ENCODE peak calls at places on chromosome 9, in ten cellular contexts. K, Y, J, W, R, N, V, E, H and A are unnamed samples.

GRCh38 chr9:37669232-37669631 is 18.5 kb downstream of the FRMPD1 start:
- DNase-seq in W (no peak), H (no peak), E (no peak), V (no peak), K (no peak), J (no peak), R (no peak), N (no peak), Y (no peak), A (no peak)

GRCh38 chr9:116701940-116702642 is 15.0 kb downstream of the TRIM32 start:
- DNase-seq in Y (no peak), K (no peak), H (no peak), V (no peak), J (no peak), R (no peak), N (no peak), E (no peak), W (no peak), A (no peak)

GRCh38 chr9:131402738-131403492 is 9.0 kb downstream of the PRRC2B start:
- DNase-seq in K (peak), H (peak), J (peak), E (peak), W (peak), R (peak), N (no peak), V (peak), Y (peak), A (peak)

GRCh38 chr9:130330202-130330601 is 64.6 kb downstream of the HMCN2 start:
- DNase-seq in E (no peak), Y (no peak), J (no peak), N (no peak), V (no peak), R (no peak), K (no peak), H (no peak), W (no peak), A (no peak)

GRCh38 chr9:107044872-107045271 is 181.9 kb downstream of the ZNF462 start:
- DNase-seq in N (no peak), H (no peak), J (no peak), K (no peak), V (no peak), Y (no peak), W (no peak), R (no peak), E (no peak), A (no peak)

GRCh38 chr9:91421022-91421765 is 2.4 kb downstream of the NFIL3 start:
- DNase-seq in Y (no peak), K (peak), V (peak), H (peak), J (peak), E (peak), R (peak), N (peak), W (no peak), A (peak)

GRCh38 chr9:131237931-131238401 is 38.3 kb downstream of the FAM78A start:
- DNase-seq in N (no peak), W (peak), J (no peak), K (peak), R (peak), Y (peak), E (peak), H (peak), V (peak), A (peak)

GRCh38 chr9:95131023-95131943 is 186.2 kb downstream of the FANCC start:
- DNase-seq in W (peak), R (peak), V (peak), Y (peak), E (peak), J (peak), K (peak), N (peak), H (peak), A (peak)

GRCh38 chr9:87766697-87767096 is 40.8 kb downstream of the CTSL start:
- DNase-seq in J (no peak), W (no peak), H (no peak), K (no peak), Y (no peak), V (no peak), R (no peak), E (no peak), N (no peak), A (no peak)

GRCh38 chr9:21414220-21414940 is 5.5 kb downstream of the IFNA8 start:
- DNase-seq in W (no peak), N (no peak), K (no peak), E (no peak), R (no peak), V (no peak), H (no peak), Y (no peak), J (no peak), A (no peak)

GRCh38 chr9:86714976-86715375 is 232.3 kb downstream of the GAS1 start:
- DNase-seq in E (peak), J (no peak), W (no peak), H (peak), K (no peak), Y (no peak), V (no peak), R (peak), N (no peak), A (no peak)

GRCh38 chr9:127057970-127058644 is 64.3 kb downstream of the ANGPTL2 start:
- DNase-seq in Y (peak), J (no peak), W (no peak), E (no peak), N (no peak), R (peak), V (no peak), K (no peak), H (no peak), A (no peak)

GRCh38 chr9:77013932-77014596 is 5.4 kb upstream of the FOXB2 start:
- DNase-seq in W (no peak), Y (no peak), N (no peak), J (no peak), R (no peak), K (peak), V (no peak), H (no peak), E (no peak), A (peak)

GRCh38 chr9:5443845-5444244 is 6.1 kb upstream of the PLGRKT start:
- DNase-seq in K (no peak), J (no peak), R (no peak), V (no peak), W (no peak), H (no peak), E (no peak), Y (no peak), N (no peak), A (no peak)

GRCh38 chr9:4620881-4621555 is 41.1 kb upstream of the PLPP6 start:
- DNase-seq in N (no peak), W (no peak), K (no peak), R (peak), J (no peak), E (peak), H (peak), Y (no peak), V (no peak), A (no peak)

GRCh38 chr9:69600314-69601047 is 71.7 kb downstream of the APBA1 start:
- DNase-seq in R (no peak), K (no peak), J (no peak), W (no peak), N (no peak), E (no peak), H (no peak), V (no peak), Y (no peak), A (no peak)

GRCh38 chr9:24132244-24132643 is 306.2 kb upstream of the ELAVL2 start:
- DNase-seq in V (no peak), N (no peak), H (no peak), R (no peak), W (no peak), Y (no peak), K (no peak), E (no peak), J (no peak), A (no peak)

GRCh38 chr9:70406446-70406862 is 8.0 kb downstream of the KLF9 start:
- DNase-seq in K (peak), W (no peak), Y (no peak), J (no peak), R (peak), N (no peak), V (no peak), E (peak), H (peak), A (no peak)

GRCh38 chr9:134164879-134165278 is 515 bp upstream of the RNU6ATAC start:
- DNase-seq in E (no peak), K (no peak), R (no peak), J (no peak), W (no peak), H (no peak), V (no peak), Y (no peak), N (no peak), A (no peak)

GRCh38 chr9:117747571-117747970 is 43.4 kb downstream of the TLR4 start:
- DNase-seq in R (no peak), W (no peak), Y (no peak), V (no peak), H (no peak), N (no peak), J (no peak), K (no peak), E (no peak), A (no peak)

GRCh38 chr9:16869961-16870605 is 387 bp downstream of the BNC2 start:
- DNase-seq in Y (no peak), K (peak), R (peak), V (peak), E (peak), H (no peak), W (no peak), J (peak), N (peak), A (peak)

GRCh38 chr9:134028575-134029247 is 3.4 kb downstream of the BRD3OS start:
- DNase-seq in H (no peak), V (no peak), J (no peak), W (no peak), R (no peak), Y (no peak), N (no peak), K (no peak), E (no peak), A (no peak)

GRCh38 chr9:19642256-19642655 is 146.6 kb downstream of the SLC24A2 start:
- DNase-seq in Y (no peak), W (no peak), V (no peak), H (no peak), J (no peak), R (no peak), N (no peak), K (no peak), E (peak), A (no peak)

GRCh38 chr9:113343732-113344231 is 3.7 kb upstream of the WDR31 start:
- DNase-seq in N (no peak), J (peak), H (peak), W (peak), V (peak), E (peak), K (no peak), R (no peak), Y (peak), A (no peak)

GRCh38 chr9:133355881-133356357 is 368 bp downstream of the SURF1 start:
- DNase-seq in J (no peak), E (no peak), V (no peak), Y (no peak), N (no peak), K (no peak), R (no peak), H (no peak), W (no peak), A (no peak)

GRCh38 chr9:96442491-96442890 is 7.5 kb upstream of the HABP4 start:
- DNase-seq in J (no peak), K (no peak), N (no peak), R (no peak), Y (no peak), E (no peak), W (no peak), V (no peak), H (no peak), A (no peak)
- TF ChIP-seq CTCF in J (no peak), K (no peak), N (no peak), R (peak), Y (no peak), E (no peak), W (no peak), V (no peak), H (no peak), A (no peak)

DNA sequence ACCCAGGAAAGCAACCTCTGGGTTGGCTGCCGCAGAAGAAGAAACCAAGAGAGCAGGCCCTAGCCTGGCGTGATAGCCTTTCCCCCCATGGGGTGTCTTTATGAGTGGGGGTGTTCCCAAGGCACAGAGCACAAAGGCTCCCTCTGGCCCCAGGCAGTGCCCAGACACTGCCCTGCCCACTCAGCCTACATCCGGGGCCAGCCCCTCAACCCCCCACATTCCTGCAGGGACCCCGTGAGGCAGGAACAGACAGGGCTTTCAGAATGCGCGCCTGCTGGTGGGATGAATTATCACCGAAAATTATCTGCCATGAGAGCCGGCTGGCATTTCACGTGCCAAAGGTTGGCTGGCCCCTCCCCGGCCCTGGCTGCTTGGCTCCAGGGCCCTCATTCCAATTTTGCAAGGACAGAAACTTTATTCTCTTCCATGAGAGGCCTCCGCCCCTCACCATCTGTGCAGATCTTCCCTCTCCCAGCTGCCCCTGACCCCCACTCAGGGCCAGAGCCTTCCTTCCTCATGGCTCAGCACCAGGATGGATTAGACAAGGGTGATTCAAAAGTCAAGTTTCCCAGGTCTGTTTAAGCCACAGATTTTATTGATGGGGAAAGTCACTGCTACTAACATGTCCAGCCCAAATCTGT is 32.5 kb upstream of the WDR38 start:
- DNase-seq in W (no peak), N (no peak), Y (no peak), J (no peak), K (no peak), H (no peak), R (no peak), V (no peak), E (no peak), A (no peak)
- TF ChIP-seq CTCF in W (no peak), N (no peak), Y (no peak), J (no peak), K (no peak), H (no peak), R (no peak), V (no peak), E (no peak), A (no peak)

DNA sequence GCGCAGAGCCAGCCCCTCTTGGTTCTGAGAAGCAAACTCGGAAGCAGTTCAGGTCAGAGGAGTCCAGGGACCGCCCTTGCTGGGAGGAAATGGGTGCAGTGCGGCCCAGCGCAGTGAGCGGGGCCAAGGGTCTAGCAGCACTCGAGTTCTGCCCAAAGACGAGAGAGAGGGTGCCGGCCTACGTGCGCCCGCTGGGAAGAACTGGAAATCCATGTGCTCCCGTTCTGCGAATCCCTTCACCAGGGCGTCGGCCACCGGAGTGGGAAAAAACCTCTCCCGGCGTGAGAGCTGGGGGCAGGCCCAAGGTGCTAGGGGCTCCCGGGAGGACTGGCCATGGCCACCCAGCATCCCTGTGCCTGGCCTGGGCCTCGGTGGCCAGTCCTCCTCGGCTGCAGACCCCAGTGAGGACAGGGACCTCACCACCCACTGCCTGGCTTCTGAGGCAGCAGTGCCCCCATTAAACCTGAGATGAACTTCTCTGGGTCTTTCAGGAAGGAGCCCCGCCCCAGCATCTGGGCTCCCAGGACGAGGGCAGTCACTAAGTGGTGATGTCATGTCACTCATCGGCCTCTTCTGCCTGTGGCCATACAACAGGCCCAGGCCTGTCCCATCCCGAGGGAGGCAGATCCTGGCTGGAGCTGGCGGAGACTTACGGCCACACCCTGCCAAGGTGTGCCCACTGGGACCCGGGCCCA is 10.6 kb downstream of the TMEM250 start:
- DNase-seq in R (no peak), N (no peak), Y (no peak), E (no peak), J (peak), V (no peak), K (no peak), W (no peak), H (no peak), A (no peak)
- TF ChIP-seq CTCF in R (no peak), N (no peak), Y (no peak), E (no peak), J (no peak), V (no peak), K (no peak), W (no peak), H (no peak), A (no peak)

DNA sequence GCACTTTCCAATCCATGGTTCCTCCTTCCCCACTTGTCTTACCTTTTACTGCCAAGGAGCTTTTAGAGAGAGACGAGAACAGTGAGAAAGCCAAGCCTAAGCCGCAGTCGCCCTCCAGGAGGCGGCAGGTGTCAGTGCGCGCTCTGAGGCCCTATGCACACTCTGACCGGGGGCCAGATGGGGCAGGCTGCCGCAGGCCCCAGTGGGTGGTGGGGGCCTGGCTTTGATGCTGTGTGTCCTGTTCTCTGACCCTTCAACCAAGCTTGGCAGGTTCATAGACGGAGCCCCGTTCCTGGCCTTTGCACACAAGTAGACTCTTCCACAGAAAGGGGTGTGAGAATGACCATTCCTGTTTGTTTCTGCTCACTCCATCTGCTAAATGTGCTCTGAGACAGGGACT is 77.3 kb downstream of the WNK2 start:
- DNase-seq in E (no peak), N (no peak), K (no peak), H (no peak), W (no peak), Y (peak), V (no peak), J (peak), R (no peak), A (no peak)
- TF ChIP-seq CTCF in E (no peak), N (no peak), K (no peak), H (no peak), W (no peak), Y (no peak), V (no peak), J (no peak), R (no peak), A (no peak)

DNA sequence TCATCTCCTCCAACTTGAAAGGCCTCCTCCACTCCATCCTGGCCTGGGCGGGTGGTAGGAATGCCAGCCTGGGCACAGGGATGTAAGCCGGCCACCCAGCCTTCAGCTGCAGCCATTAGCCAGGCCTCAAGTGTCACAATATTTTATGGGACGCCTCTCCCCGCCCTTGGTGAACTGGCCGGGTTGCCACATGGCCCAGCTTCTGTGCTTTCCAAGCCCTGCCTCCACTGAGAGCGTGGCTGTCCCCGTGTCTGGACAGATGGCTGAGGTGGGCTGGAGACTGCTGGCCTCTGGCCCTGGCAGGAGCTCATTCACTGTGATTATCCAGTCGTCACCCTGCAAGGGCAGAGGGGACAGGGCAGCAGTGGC is 70.6 kb downstream of the GADD45G start:
- DNase-seq in E (no peak), R (no peak), W (no peak), V (no peak), Y (no peak), H (no peak), N (no peak), K (peak), J (no peak), A (peak)
- TF ChIP-seq CTCF in E (no peak), R (no peak), W (no peak), V (no peak), Y (no peak), H (no peak), N (no peak), K (no peak), J (no peak), A (no peak)

DNA sequence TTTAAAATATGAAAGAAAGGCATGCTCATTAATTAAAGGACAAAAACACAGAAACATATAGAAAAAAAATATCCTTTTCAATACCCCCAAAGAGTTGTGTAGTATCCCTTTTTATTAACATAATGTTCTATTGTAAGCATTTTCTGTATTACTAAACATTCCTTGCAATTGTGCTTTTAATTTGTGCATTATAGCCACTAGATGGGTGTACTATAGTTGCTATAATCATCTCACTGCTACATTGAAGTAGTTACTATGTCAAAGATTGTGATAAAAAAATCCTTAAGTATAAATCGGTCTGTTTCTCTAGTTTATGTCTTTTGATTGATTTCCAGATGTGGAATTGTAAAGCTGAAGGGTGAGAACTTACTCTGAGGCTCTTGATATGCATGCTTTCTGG is 21.4 kb downstream of the FREM1 start:
- DNase-seq in H (no peak), K (no peak), N (no peak), J (no peak), W (no peak), R (no peak), Y (no peak), E (peak), V (no peak), A (no peak)
- TF ChIP-seq CTCF in H (no peak), K (no peak), N (no peak), J (no peak), W (no peak), R (no peak), Y (no peak), E (no peak), V (no peak), A (no peak)

GRCh38 chr9:10612649-10613398 is at the start of gene PTPRD:
- DNase-seq in H (peak), W (no peak), J (peak), E (peak), R (peak), N (peak), V (no peak), Y (peak), K (peak), A (peak)
- TF ChIP-seq CTCF in H (no peak), W (no peak), J (no peak), E (no peak), R (no peak), N (peak), V (no peak), Y (peak), K (peak), A (peak)